ENCODE peak calls at places on chromosomes 11 and 22, in seven cellular contexts. O is stimulated activated CD8-positive, alpha-beta memory T cell treated with anti-CD3 and anti-CD28 coated beads, Interleukin-4, amount 100 ng/mL, for 1 hour; N is KBM-7; C is effector memory CD4-positive, alpha-beta T cell; R is non-pigmented ciliary epithelial cell; F is NCI-H82; G is stimulated activated naive B cell treated with anti-CD40 and anti-IgM and Interleukin-4, amounts not matched to agents 10 μg/mL and 1 μg/mL and 100 μg/mL, for 72 hours. K is an unnamed sample.
A peak's percentile ranks its signal among the peaks of the same experiment; 100 is the strongest.

GRCh38 chr22:20155330-20156041 is 4.6 kb upstream of the CCDC188 start:
- DNase-seq in O (no peak), N (peak; percentile 72), C (no peak), R (no peak), F (peak; percentile 92), G (no peak), K (peak; percentile 21)

GRCh38 chr11:130448416-130449068 is at the start of gene ADAMTS15:
- DNase-seq in O (no peak), N (peak; percentile 86), C (no peak), R (no peak), F (peak; percentile 96), G (peak; percentile 20), K (peak; percentile 66)

GRCh38 chr22:32281092-32281491 is 25.9 kb upstream of the SLC5A4 start:
- DNase-seq in O (no peak), N (no peak), C (no peak), R (peak; percentile 23), F (no peak), G (no peak), K (no peak)

GRCh38 chr22:46613606-46613997 is 6.6 kb upstream of the GRAMD4 start:
- DNase-seq in O (no peak), N (no peak), C (no peak), R (no peak), F (no peak), G (no peak), K (no peak)

GRCh38 chr11:68831124-68831523 is 10.6 kb downstream of the CPT1A start:
- DNase-seq in O (no peak), N (no peak), C (no peak), R (no peak), F (no peak), G (no peak), K (no peak)

GRCh38 chr11:62603072-62603408 is 1.4 kb upstream of the MTA2 start:
- DNase-seq in O (no peak), N (no peak), C (no peak), R (no peak), F (no peak), G (no peak), K (no peak)

GRCh38 chr22:47000888-47001287 is 238.4 kb downstream of the TBC1D22A start:
- DNase-seq in O (no peak), N (no peak), C (no peak), R (no peak), F (no peak), G (no peak), K (no peak)

GRCh38 chr11:115301029-115301428 is 203.2 kb downstream of the CADM1 start:
- DNase-seq in O (no peak), N (no peak), C (no peak), R (no peak), F (no peak), G (no peak), K (no peak)

GRCh38 chr11:20973959-20974358 is 304.6 kb downstream of the NELL1 start:
- DNase-seq in O (no peak), N (no peak), C (no peak), R (no peak), F (no peak), G (no peak), K (no peak)

K was measured in mucosa of gallbladder.